ENCODE peak calls at places on chromosomes 11 and 22, in eight cellular contexts. I is CD4-positive, alpha-beta T cell; O is PC-3; D is neural progenitor cell; T is pancreas; M is spleen; A is heart left ventricle; W is stomach. G is an unnamed sample.

GRCh38 chr11:19996591-19996990 is 163.7 kb downstream of the DBX1 start:
- DNase-seq in I (no peak), O (no peak), D (no peak), T (no peak), M (no peak), A (no peak), W (no peak), G (no peak)

GRCh38 chr11:14015711-14016110 is 53.2 kb downstream of the SPON1 start:
- DNase-seq in I (no peak), O (peak; percentile 83), D (no peak), T (peak; percentile 32), M (no peak), A (no peak), W (no peak), G (peak; percentile 79)

GRCh38 chr11:48006301-48006992 is 26.1 kb downstream of the PTPRJ start:
- DNase-seq in I (no peak), O (peak; percentile 74), D (no peak), T (no peak), M (peak; percentile 63), A (no peak), W (no peak), G (no peak)

GRCh38 chr11:114280696-114281095 is 15.5 kb upstream of the NNMT start:
- DNase-seq in I (no peak), O (peak; percentile 93), D (peak; percentile 88), T (peak; percentile 55), M (peak; percentile 83), A (peak; percentile 66), W (peak; percentile 52), G (peak; percentile 93)

GRCh38 chr11:79321282-79321681 is 119.5 kb downstream of the TENM4 start:
- DNase-seq in I (no peak), O (no peak), D (no peak), T (no peak), M (no peak), A (no peak), W (no peak), G (peak; percentile 20)

GRCh38 chr11:105486929-105487328 is 122.9 kb upstream of the GRIA4 start:
- DNase-seq in I (no peak), O (no peak), D (no peak), T (no peak), M (no peak), A (no peak), W (no peak), G (no peak)

GRCh38 chr11:87148749-87149148 is 111.0 kb downstream of the TMEM135 start:
- DNase-seq in I (no peak), O (no peak), D (no peak), T (no peak), M (no peak), A (no peak), W (no peak), G (no peak)

GRCh38 chr11:292211-293121 is 3.5 kb downstream of the PGGHG start:
- DNase-seq in I (no peak), O (no peak), D (no peak), T (no peak), M (peak; percentile 72), A (no peak), W (no peak), G (peak; percentile 34)

GRCh38 chr11:11432621-11433319 is 79.7 kb upstream of the CSNK2A3 start:
- DNase-seq in I (no peak), O (peak; percentile 75), D (no peak), T (no peak), M (no peak), A (no peak), W (no peak), G (no peak)

GRCh38 chr22:28759861-28760560 is 12.5 kb upstream of the CCDC117 start:
- DNase-seq in I (no peak), O (no peak), D (peak; percentile 28), T (no peak), M (peak; percentile 14), A (no peak), W (no peak), G (peak; percentile 68)

GRCh38 chr22:37269930-37270678 is 12.2 kb upstream of the CYTH4 start:
- DNase-seq in I (no peak), O (no peak), D (no peak), T (no peak), M (peak; percentile 29), A (no peak), W (no peak), G (no peak)

GRCh38 chr11:70167723-70168404 is 35.2 kb upstream of the FADD start:
- DNase-seq in I (no peak), O (peak; percentile 37), D (no peak), T (no peak), M (no peak), A (no peak), W (no peak), G (no peak)

GRCh38 chr22:34135749-34136148 is 215.5 kb upstream of the LARGE1 start:
- DNase-seq in I (no peak), O (no peak), D (no peak), T (no peak), M (no peak), A (no peak), W (no peak), G (no peak)
- H3K27ac ChIP-seq in I (no peak overlapping the region), O (no peak overlapping the region), D (no peak overlapping the region), T (no peak overlapping the region), M (no peak overlapping the region), A (no peak overlapping the region), W (no peak overlapping the region), G (no peak overlapping the region)

DNA sequence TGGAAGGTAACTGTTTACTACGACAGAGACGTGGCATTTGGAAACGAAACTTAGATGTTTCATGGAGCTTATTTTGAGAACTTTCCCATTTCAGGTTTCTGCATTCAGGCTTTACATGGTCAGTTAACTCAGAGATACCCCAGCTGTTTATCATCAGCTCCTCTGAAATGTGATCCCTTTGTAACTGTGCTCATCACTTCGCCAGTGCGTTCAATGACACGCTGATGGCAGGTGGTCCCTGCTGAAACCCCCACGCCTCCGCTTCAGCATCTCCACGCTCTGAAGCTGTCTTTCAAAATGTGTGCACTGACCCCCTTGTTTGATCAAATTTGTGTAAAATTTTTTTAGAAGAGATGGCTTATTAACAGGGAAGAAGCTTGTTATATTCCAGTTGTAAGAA is 30.5 kb downstream of the ALG12 start:
- DNase-seq in I (no peak), O (no peak), D (no peak), T (no peak), M (peak; percentile 21), A (no peak), W (no peak), G (no peak)
- H3K9me3 ChIP-seq in I (no peaks in the 10 kb centered on the region), O (no peaks in the 10 kb centered on the region), D (peaks cover 4% of the 10 kb centered on the region), T (no peaks in the 10 kb centered on the region), M (peaks cover 18% of the 10 kb centered on the region), A (no peaks in the 10 kb centered on the region), W (no peaks in the 10 kb centered on the region), G (peaks cover 40% of the 10 kb centered on the region)

DNA sequence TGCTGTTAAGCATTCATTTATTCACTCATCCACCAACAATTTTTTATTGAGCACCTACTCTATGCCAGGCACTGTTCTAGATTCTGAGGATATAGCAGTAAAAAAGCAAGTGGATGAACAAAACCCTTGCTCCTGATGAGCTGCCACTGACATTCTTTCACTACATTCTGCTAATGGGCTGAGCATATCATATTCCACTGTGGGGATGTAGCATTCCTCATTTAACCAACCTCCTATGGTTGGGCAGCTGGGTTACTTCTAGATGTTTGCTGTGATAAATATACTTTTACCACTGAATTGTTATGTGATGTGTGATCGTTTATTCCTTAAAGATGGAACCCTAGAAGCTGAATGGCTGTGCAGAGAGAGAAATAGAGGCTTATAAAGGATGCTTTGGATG is 176.9 kb downstream of the MN1 start:
- DNase-seq in I (no peak), O (no peak), D (no peak), T (no peak), M (no peak), A (no peak), W (no peak), G (no peak)
- H3K27ac ChIP-seq in I (no peak overlapping the region), O (no peak overlapping the region), D (no peak overlapping the region), T (no peak overlapping the region), M (no peak overlapping the region), A (no peak overlapping the region), W (no peak overlapping the region), G (no peak overlapping the region)

GRCh38 chr11:97570636-97571035 is 1180.8 kb downstream of the JRKL start:
- DNase-seq in I (no peak), O (no peak), D (no peak), T (no peak), M (no peak), A (no peak), W (no peak), G (no peak)
- H3K9me3 ChIP-seq in I (no peaks in the 10 kb centered on the region), O (no peaks in the 10 kb centered on the region), D (no peaks in the 10 kb centered on the region), T (no peaks in the 10 kb centered on the region), M (peaks cover 33% of the 10 kb centered on the region), A (no peaks in the 10 kb centered on the region), W (peaks cover 5% of the 10 kb centered on the region), G (peaks cover 31% of the 10 kb centered on the region)

DNA sequence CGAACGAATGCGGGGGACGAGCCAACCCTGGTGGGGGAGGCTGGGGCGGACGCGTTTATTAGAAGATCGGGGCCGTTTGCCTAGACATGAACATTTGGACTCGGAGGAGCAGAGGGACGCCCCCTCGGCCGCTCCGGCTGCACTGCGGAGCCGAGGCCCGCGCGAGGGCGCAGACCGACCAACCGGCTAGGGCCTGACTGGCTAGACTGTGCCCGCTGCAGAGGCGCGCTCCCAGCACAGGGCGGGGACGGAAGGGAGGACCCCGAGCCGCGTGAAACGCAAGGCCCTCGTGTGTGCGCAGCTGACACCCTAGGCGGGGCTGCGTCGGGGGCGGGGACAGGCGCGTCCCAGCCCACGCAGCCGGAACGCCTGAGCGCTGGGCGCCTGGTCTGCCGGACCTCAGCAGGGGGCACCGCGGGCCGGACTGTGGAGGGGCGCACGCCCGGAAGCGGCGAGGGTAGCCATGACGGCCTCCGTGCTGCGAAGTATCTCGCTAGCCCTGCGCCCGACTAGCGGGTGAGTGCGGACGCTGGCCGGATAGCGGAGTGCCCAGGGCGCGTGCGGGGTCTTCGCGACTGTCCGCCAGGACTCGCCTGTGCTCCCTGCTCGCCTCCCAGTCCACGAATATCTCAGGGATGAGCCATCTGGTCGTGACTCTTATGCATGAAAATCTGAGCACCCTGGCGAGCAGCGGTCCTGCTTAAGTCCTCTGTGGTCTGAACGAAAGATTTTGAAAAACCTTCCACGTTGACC is at the start of gene MRPL40:
- DNase-seq in I (peak; percentile 86), O (peak; percentile 91), D (peak; percentile 89), T (peak; percentile 93), M (peak; percentile 99), A (peak; percentile 95), W (peak; percentile 94), G (peak; percentile 93)
- H3K27ac ChIP-seq in I (peak within 1 kb of the TSS; percentile 87), O (peak within 1 kb of the TSS; percentile 91), D (peak within 1 kb of the TSS; percentile 78), T (peak within 1 kb of the TSS; percentile 88), M (peak within 1 kb of the TSS; percentile 98), A (peak within 1 kb of the TSS; percentile 99), W (peak within 1 kb of the TSS; percentile 93), G (peak within 1 kb of the TSS; percentile 94)

DNA sequence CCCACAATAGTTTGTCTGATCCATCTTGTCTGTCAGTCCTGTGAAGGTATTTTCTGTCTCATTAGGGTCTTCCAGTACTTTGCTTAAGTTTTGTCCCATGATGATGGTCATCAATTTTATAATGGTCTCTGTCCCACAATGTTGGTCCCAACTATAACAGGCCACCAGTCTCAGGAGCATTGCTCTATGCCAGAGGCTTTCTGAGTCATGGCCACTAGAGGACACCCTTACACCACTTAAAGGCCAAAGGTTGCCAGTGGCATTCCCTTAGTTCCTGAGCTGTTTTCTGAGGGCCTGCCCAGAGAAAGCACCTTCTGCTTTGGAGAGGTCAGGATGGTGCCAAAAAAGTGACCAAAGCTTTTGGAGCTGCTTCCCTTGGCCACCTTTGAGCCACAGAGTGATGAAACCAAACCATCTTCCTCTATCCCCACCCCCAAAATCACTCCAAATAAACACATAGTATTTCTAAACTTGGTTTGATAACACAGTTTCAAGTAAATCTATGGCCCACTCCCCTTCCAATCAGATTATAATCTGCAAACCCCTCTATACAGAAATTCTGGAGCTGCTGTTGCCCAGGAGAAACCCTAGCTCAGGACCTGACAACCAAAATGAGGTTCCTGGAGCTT is 19.3 kb downstream of the EIF3F start:
- DNase-seq in I (peak; percentile 40), O (peak; percentile 82), D (peak; percentile 85), T (peak; percentile 44), M (no peak), A (peak; percentile 56), W (peak; percentile 46), G (peak; percentile 91)
- H3K9me3 ChIP-seq in I (no peaks in the 10 kb centered on the region), O (no peaks in the 10 kb centered on the region), D (no peaks in the 10 kb centered on the region), T (no peaks in the 10 kb centered on the region), M (no peaks in the 10 kb centered on the region), A (no peaks in the 10 kb centered on the region), W (no peaks in the 10 kb centered on the region), G (no peaks in the 10 kb centered on the region)

GRCh38 chr11:109993786-109994185 is 99.4 kb upstream of the ZC3H12C start:
- DNase-seq in I (no peak), O (no peak), D (no peak), T (no peak), M (no peak), A (no peak), W (no peak), G (no peak)
- H3K27ac ChIP-seq in I (no peak overlapping the region), O (no peak overlapping the region), D (no peak overlapping the region), T (no peak overlapping the region), M (no peak overlapping the region), A (no peak overlapping the region), W (no peak overlapping the region), G (no peak overlapping the region)

G was measured in endodermal cell.